ENCODE peak calls at places on chromosomes 6 and 20, in eight cellular contexts. One of them, this sample, is unnamed.

GRCh38 chr6:43764767-43765166 is 5.2 kb upstream of the VEGFA start:
- DNase-seq in fibroblast of the aortic adventitia: no peak
- DNase-seq in breast epithelium: no peak
- DNase-seq in fibroblast of lung: no peak
- DNase-seq in HTR-8/SVneo: no peak
- DNase-seq in globus pallidus: no peak
- DNase-seq in NCI-H1436: no peak
- DNase-seq in NT2/D1: no peak
- DNase-seq in this sample: no peak

GRCh38 chr6:21522773-21523490 is 70.6 kb upstream of the SOX4 start:
- DNase-seq in globus pallidus: no peak
- DNase-seq in fibroblast of the aortic adventitia: no peak
- DNase-seq in NCI-H1436: peak
- DNase-seq in NT2/D1: no peak
- DNase-seq in breast epithelium: no peak
- DNase-seq in HTR-8/SVneo: no peak
- DNase-seq in fibroblast of lung: no peak
- DNase-seq in this sample: no peak

GRCh38 chr20:33732166-33732970 is 572 bp downstream of the ZNF341 start:
- DNase-seq in globus pallidus: peak
- DNase-seq in NT2/D1: peak
- DNase-seq in breast epithelium: peak
- DNase-seq in fibroblast of the aortic adventitia: peak
- DNase-seq in HTR-8/SVneo: no peak
- DNase-seq in fibroblast of lung: peak
- DNase-seq in NCI-H1436: peak
- DNase-seq in this sample: peak

GRCh38 chr6:33343953-33344611 is 26.5 kb upstream of the ZBTB22 start:
- DNase-seq in globus pallidus: no peak
- DNase-seq in HTR-8/SVneo: no peak
- DNase-seq in fibroblast of lung: no peak
- DNase-seq in breast epithelium: no peak
- DNase-seq in NCI-H1436: no peak
- DNase-seq in fibroblast of the aortic adventitia: no peak
- DNase-seq in NT2/D1: no peak
- DNase-seq in this sample: no peak

GRCh38 chr6:88476388-88476787 is 310.2 kb upstream of the CNR1 start:
- DNase-seq in NCI-H1436: no peak
- DNase-seq in NT2/D1: no peak
- DNase-seq in breast epithelium: no peak
- DNase-seq in globus pallidus: no peak
- DNase-seq in HTR-8/SVneo: no peak
- DNase-seq in fibroblast of the aortic adventitia: no peak
- DNase-seq in fibroblast of lung: no peak
- DNase-seq in this sample: no peak

GRCh38 chr6:29705389-29706231 is 17.6 kb upstream of the HLA-F start:
- DNase-seq in NCI-H1436: peak
- DNase-seq in fibroblast of lung: peak
- DNase-seq in HTR-8/SVneo: peak
- DNase-seq in globus pallidus: peak
- DNase-seq in fibroblast of the aortic adventitia: peak
- DNase-seq in NT2/D1: no peak
- DNase-seq in breast epithelium: no peak
- DNase-seq in this sample: peak

GRCh38 chr6:138240476-138241245 is 22.4 kb upstream of the PBOV1 start:
- DNase-seq in breast epithelium: no peak
- DNase-seq in globus pallidus: no peak
- DNase-seq in NCI-H1436: no peak
- DNase-seq in fibroblast of the aortic adventitia: no peak
- DNase-seq in NT2/D1: no peak
- DNase-seq in HTR-8/SVneo: peak
- DNase-seq in fibroblast of lung: peak
- DNase-seq in this sample: no peak

GRCh38 chr6:139553916-139554315 is 179.5 kb upstream of the CITED2 start:
- DNase-seq in HTR-8/SVneo: no peak
- DNase-seq in breast epithelium: no peak
- DNase-seq in NCI-H1436: no peak
- DNase-seq in fibroblast of the aortic adventitia: no peak
- DNase-seq in NT2/D1: no peak
- DNase-seq in fibroblast of lung: no peak
- DNase-seq in globus pallidus: no peak
- DNase-seq in this sample: no peak

GRCh38 chr20:2652724-2653510 is 485 bp downstream of the NOP56 start:
- DNase-seq in fibroblast of the aortic adventitia: peak
- DNase-seq in globus pallidus: peak
- DNase-seq in HTR-8/SVneo: no peak
- DNase-seq in breast epithelium: no peak
- DNase-seq in NCI-H1436: peak
- DNase-seq in NT2/D1: no peak
- DNase-seq in fibroblast of lung: no peak
- DNase-seq in this sample: peak

GRCh38 chr20:37075932-37076685 is 19.7 kb downstream of the RBL1 start:
- DNase-seq in fibroblast of lung: peak
- DNase-seq in NT2/D1: no peak
- DNase-seq in fibroblast of the aortic adventitia: no peak
- DNase-seq in HTR-8/SVneo: no peak
- DNase-seq in breast epithelium: no peak
- DNase-seq in globus pallidus: no peak
- DNase-seq in NCI-H1436: no peak
- DNase-seq in this sample: peak

GRCh38 chr20:38870733-38871559 is 55.3 kb upstream of the FAM83D start:
- DNase-seq in HTR-8/SVneo: no peak
- DNase-seq in globus pallidus: no peak
- DNase-seq in fibroblast of the aortic adventitia: no peak
- DNase-seq in breast epithelium: no peak
- DNase-seq in NT2/D1: no peak
- DNase-seq in fibroblast of lung: peak
- DNase-seq in NCI-H1436: no peak
- DNase-seq in this sample: no peak

GRCh38 chr6:1131285-1132079 is 180.4 kb upstream of the FOXQ1 start:
- DNase-seq in NT2/D1: no peak
- DNase-seq in breast epithelium: no peak
- DNase-seq in fibroblast of the aortic adventitia: peak
- DNase-seq in fibroblast of lung: peak
- DNase-seq in globus pallidus: no peak
- DNase-seq in NCI-H1436: no peak
- DNase-seq in HTR-8/SVneo: no peak
- DNase-seq in this sample: no peak

GRCh38 chr6:25476126-25476525 is 175.9 kb upstream of the SCGN start:
- DNase-seq in fibroblast of the aortic adventitia: peak
- DNase-seq in NT2/D1: no peak
- DNase-seq in globus pallidus: no peak
- DNase-seq in HTR-8/SVneo: no peak
- DNase-seq in fibroblast of lung: peak
- DNase-seq in NCI-H1436: no peak
- DNase-seq in breast epithelium: no peak
- DNase-seq in this sample: no peak

GRCh38 chr6:104936766-104937535 is 20.0 kb upstream of the LIN28B start:
- DNase-seq in globus pallidus: no peak
- DNase-seq in NCI-H1436: no peak
- DNase-seq in fibroblast of the aortic adventitia: no peak
- DNase-seq in NT2/D1: no peak
- DNase-seq in HTR-8/SVneo: no peak
- DNase-seq in fibroblast of lung: no peak
- DNase-seq in breast epithelium: no peak
- DNase-seq in this sample: no peak

GRCh38 chr20:56328861-56329260 is 29.9 kb upstream of the FAM210B start:
- DNase-seq in NT2/D1: no peak
- DNase-seq in fibroblast of the aortic adventitia: peak
- DNase-seq in HTR-8/SVneo: no peak
- DNase-seq in globus pallidus: no peak
- DNase-seq in breast epithelium: no peak
- DNase-seq in fibroblast of lung: no peak
- DNase-seq in NCI-H1436: no peak
- DNase-seq in this sample: no peak

GRCh38 chr6:44446626-44447297 is 59.3 kb downstream of the CDC5L start:
- DNase-seq in fibroblast of the aortic adventitia: peak
- DNase-seq in HTR-8/SVneo: no peak
- DNase-seq in breast epithelium: no peak
- DNase-seq in NT2/D1: no peak
- DNase-seq in fibroblast of lung: peak
- DNase-seq in NCI-H1436: no peak
- DNase-seq in globus pallidus: no peak
- DNase-seq in this sample: no peak

GRCh38 chr6:44022296-44022661 is 105.0 kb downstream of the MRPL14 start:
- DNase-seq in breast epithelium: no peak
- DNase-seq in HTR-8/SVneo: no peak
- DNase-seq in NT2/D1: no peak
- DNase-seq in fibroblast of lung: peak
- DNase-seq in NCI-H1436: no peak
- DNase-seq in globus pallidus: no peak
- DNase-seq in fibroblast of the aortic adventitia: peak
- DNase-seq in this sample: no peak

GRCh38 chr6:11202513-11203305 is 29.8 kb downstream of the NEDD9 start:
- DNase-seq in globus pallidus: peak
- DNase-seq in NT2/D1: peak
- DNase-seq in fibroblast of lung: no peak
- DNase-seq in breast epithelium: no peak
- DNase-seq in NCI-H1436: no peak
- DNase-seq in fibroblast of the aortic adventitia: no peak
- DNase-seq in HTR-8/SVneo: no peak
- DNase-seq in this sample: no peak

GRCh38 chr20:17357238-17357637 is 130.4 kb downstream of the PCSK2 start:
- DNase-seq in globus pallidus: no peak
- DNase-seq in fibroblast of the aortic adventitia: no peak
- DNase-seq in fibroblast of lung: no peak
- DNase-seq in NCI-H1436: no peak
- DNase-seq in NT2/D1: no peak
- DNase-seq in HTR-8/SVneo: no peak
- DNase-seq in breast epithelium: no peak
- DNase-seq in this sample: no peak

GRCh38 chr6:39426057-39426592 is 103.6 kb upstream of the KCNK16 start:
- DNase-seq in fibroblast of the aortic adventitia: peak
- DNase-seq in NCI-H1436: no peak
- DNase-seq in fibroblast of lung: peak
- DNase-seq in globus pallidus: peak
- DNase-seq in NT2/D1: no peak
- DNase-seq in HTR-8/SVneo: peak
- DNase-seq in breast epithelium: no peak
- DNase-seq in this sample: no peak

GRCh38 chr6:139017227-139017626 is 11.3 kb upstream of the ABRACL start:
- DNase-seq in fibroblast of the aortic adventitia: no peak
- DNase-seq in NT2/D1: no peak
- DNase-seq in fibroblast of lung: peak
- DNase-seq in globus pallidus: no peak
- DNase-seq in breast epithelium: no peak
- DNase-seq in NCI-H1436: no peak
- DNase-seq in HTR-8/SVneo: no peak
- DNase-seq in this sample: no peak

GRCh38 chr20:57934007-57934805 is 224.4 kb upstream of the PMEPA1 start:
- DNase-seq in HTR-8/SVneo: no peak
- DNase-seq in globus pallidus: no peak
- DNase-seq in fibroblast of the aortic adventitia: no peak
- DNase-seq in fibroblast of lung: no peak
- DNase-seq in NCI-H1436: no peak
- DNase-seq in NT2/D1: no peak
- DNase-seq in breast epithelium: no peak
- DNase-seq in this sample: no peak

GRCh38 chr20:61852268-61853072 is 213.2 kb downstream of the TAF4 start:
- DNase-seq in fibroblast of the aortic adventitia: no peak
- DNase-seq in breast epithelium: no peak
- DNase-seq in globus pallidus: no peak
- DNase-seq in NCI-H1436: no peak
- DNase-seq in fibroblast of lung: no peak
- DNase-seq in NT2/D1: no peak
- DNase-seq in HTR-8/SVneo: no peak
- DNase-seq in this sample: no peak